ENCODE peak calls at places on chromosomes 4 and X, in ten cellular contexts. H is HL-60, M is psoas muscle, F is OCI-LY7, R is transverse colon, S is heart right ventricle, X is breast epithelium, D is HFF-Myc, G is lung, Z is endothelial cell. V is an unnamed sample.

GRCh38 chrX:23936198-23936597 is 28.4 kb downstream of the CXorf58 start:
- DNase-seq in M (no peak), S (no peak), D (no peak), X (no peak), F (no peak), H (no peak), G (no peak), Z (no peak), R (no peak), V (no peak)

GRCh38 chrX:78769933-78770332 is 22.4 kb downstream of the LPAR4 start:
- DNase-seq in R (no peak), D (no peak), X (no peak), M (no peak), G (no peak), Z (no peak), S (no peak), F (no peak), H (no peak), V (no peak)

GRCh38 chr4:160235771-160236170 is 1132.9 kb downstream of the RAPGEF2 start:
- DNase-seq in G (no peak), X (no peak), H (no peak), S (no peak), R (no peak), D (no peak), F (no peak), M (no peak), Z (no peak), V (no peak)

GRCh38 chr4:87973283-87974169 is 2.0 kb upstream of the SPP1 start:
- DNase-seq in R (peak), M (peak), Z (peak), D (peak), F (peak), G (no peak), X (peak), S (peak), H (no peak), V (peak)

GRCh38 chr4:189773909-189774308 is 166.8 kb upstream of the FRG1 start:
- DNase-seq in G (no peak), M (no peak), D (no peak), S (no peak), Z (no peak), R (no peak), H (no peak), X (no peak), F (no peak), V (no peak)

GRCh38 chr4:173057442-173057841 is 111.2 kb upstream of the GALNT7 start:
- DNase-seq in X (no peak), F (no peak), H (no peak), S (no peak), M (no peak), D (no peak), Z (no peak), R (no peak), G (no peak), V (no peak)

GRCh38 chr4:184385705-184386141 is 88.6 kb downstream of the IRF2 start:
- DNase-seq in G (no peak), F (no peak), R (peak), S (peak), D (no peak), H (no peak), Z (no peak), X (peak), M (no peak), V (peak)

GRCh38 chr4:40180356-40180755 is 16.5 kb upstream of the RHOH start:
- DNase-seq in X (no peak), M (no peak), Z (no peak), H (peak), R (no peak), G (no peak), F (no peak), S (no peak), D (peak), V (no peak)

GRCh38 chr4:109472343-109472761 is 38.7 kb downstream of the SEC24B start:
- DNase-seq in M (no peak), S (no peak), F (no peak), Z (no peak), G (no peak), D (peak), X (no peak), R (no peak), H (no peak), V (no peak)

GRCh38 chr4:33386761-33387160 is 2666.6 kb downstream of the PCDH7 start:
- DNase-seq in S (no peak), F (no peak), R (no peak), G (no peak), X (no peak), Z (no peak), D (no peak), M (no peak), H (no peak), V (no peak)

GRCh38 chrX:41092776-41093175 is 7.5 kb downstream of the USP9X start:
- DNase-seq in G (no peak), S (no peak), R (no peak), F (no peak), Z (no peak), X (no peak), H (no peak), D (no peak), M (no peak), V (no peak)

GRCh38 chr4:48343531-48343930 is 2.2 kb downstream of the SLAIN2 start:
- DNase-seq in G (no peak), X (no peak), Z (no peak), S (no peak), H (no peak), D (no peak), M (no peak), R (no peak), F (no peak), V (no peak)

DNA sequence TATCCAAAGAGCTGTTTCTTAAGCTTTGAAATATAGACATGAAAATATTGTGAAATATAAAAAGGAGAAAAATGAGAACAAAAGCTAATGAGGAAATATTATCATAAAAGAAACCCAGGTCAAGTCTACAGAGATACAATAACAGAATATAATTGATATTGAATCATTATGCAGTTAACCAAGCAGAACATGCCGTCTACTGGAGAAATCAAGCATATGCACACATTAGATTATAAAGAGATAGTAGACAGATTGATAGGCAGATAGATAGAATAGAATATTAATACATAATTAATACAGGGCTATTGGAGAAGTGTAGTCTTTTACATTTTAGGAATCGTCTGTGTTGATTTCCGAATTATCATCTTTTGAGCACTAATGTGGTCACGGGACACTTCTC is 208.5 kb downstream of the EPHA5 start:
- DNase-seq in F (no peak), G (no peak), Z (no peak), M (no peak), R (no peak), X (no peak), D (no peak), H (no peak), S (no peak), V (no peak)
- TF ChIP-seq CTCF in F (no peak), G (no peak), Z (no peak), M (no peak), R (no peak), X (no peak), D (no peak), H (no peak), S (no peak), V (no peak)

GRCh38 chrX:46837543-46838481 is 969 bp downstream of the RP2 start:
- DNase-seq in H (no peak), Z (no peak), R (no peak), X (no peak), G (no peak), M (no peak), D (no peak), F (peak), S (no peak), V (no peak)

GRCh38 chrX:46838974-46839480 is 2.2 kb downstream of the RP2 start:
- DNase-seq in D (no peak), F (no peak), H (no peak), X (no peak), Z (no peak), G (no peak), S (no peak), M (no peak), R (no peak), V (no peak)

GRCh38 chrX:46840946-46841740 is 4.3 kb downstream of the RP2 start:
- DNase-seq in Z (no peak), D (no peak), G (no peak), H (no peak), X (no peak), R (no peak), F (peak), M (no peak), S (no peak), V (no peak)

GRCh38 chrX:46838482-46838857 is 1.6 kb downstream of the RP2 start:
- DNase-seq in D (no peak), X (no peak), G (no peak), Z (no peak), S (no peak), R (no peak), H (no peak), M (no peak), F (no peak), V (no peak)

DNA sequence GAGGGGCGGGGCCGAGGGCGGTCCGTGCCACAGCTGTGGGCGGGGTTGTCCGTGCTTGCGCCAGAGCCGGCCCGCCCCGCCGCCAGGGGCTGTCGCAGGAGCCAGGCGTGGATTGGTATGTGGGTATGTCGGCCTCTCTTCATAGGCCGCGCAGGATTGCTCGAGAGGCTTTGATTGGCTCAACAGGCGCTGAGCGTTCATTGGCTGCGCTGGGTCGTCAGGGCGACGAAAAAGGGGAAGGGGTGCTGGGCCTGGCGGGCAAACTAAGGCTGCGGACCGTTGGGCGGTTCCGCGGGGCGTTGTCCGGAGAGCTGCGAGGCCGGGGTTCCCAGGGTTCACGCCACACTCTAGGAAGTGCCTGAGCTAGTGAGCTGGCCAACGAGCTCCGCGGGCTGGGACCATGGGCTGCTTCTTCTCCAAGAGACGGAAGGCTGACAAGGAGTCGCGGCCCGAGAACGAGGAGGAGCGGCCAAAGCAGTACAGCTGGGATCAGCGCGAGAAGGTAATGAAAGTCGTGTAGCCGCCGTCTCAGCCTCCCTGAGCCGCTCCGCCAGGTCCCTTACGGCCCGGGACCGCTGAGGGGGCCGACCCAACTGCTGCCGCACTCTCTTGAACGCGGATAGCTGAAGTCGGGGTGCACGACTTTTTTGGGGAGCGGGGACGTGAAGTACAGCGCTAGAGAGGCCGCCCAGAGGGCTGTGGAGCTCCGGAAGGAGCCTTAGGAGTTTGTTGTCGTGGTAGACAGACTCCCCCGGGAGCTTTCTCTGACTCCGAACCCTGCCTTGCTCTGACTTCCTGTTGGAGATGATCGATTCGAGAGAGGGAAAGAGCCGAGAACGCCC is at the start of gene RP2:
- DNase-seq in G (peak), H (peak), D (peak), S (peak), F (peak), R (peak), M (peak), Z (peak), X (peak), V (peak)
- TF ChIP-seq CTCF in G (no peak), H (no peak), D (no peak), S (no peak), F (no peak), R (peak), M (no peak), Z (no peak), X (no peak), V (no peak)

GRCh38 chrX:129760155-129760554 is 19.6 kb upstream of the SASH3 start:
- DNase-seq in S (no peak), Z (no peak), R (no peak), X (no peak), D (no peak), G (no peak), M (no peak), H (no peak), F (no peak), V (no peak)

GRCh38 chrX:129762448-129762847 is 17.3 kb upstream of the SASH3 start:
- DNase-seq in G (no peak), S (no peak), F (no peak), Z (no peak), D (no peak), H (no peak), X (no peak), M (no peak), R (no peak), V (no peak)

GRCh38 chrX:129760981-129761380 is 18.8 kb upstream of the SASH3 start:
- DNase-seq in S (no peak), D (no peak), G (no peak), R (no peak), X (no peak), H (no peak), M (no peak), Z (no peak), F (no peak), V (no peak)

GRCh38 chrX:129761596-129761995 is 18.2 kb upstream of the SASH3 start:
- DNase-seq in X (no peak), Z (no peak), D (no peak), H (no peak), M (no peak), R (no peak), F (no peak), S (no peak), G (no peak), V (no peak)

DNA sequence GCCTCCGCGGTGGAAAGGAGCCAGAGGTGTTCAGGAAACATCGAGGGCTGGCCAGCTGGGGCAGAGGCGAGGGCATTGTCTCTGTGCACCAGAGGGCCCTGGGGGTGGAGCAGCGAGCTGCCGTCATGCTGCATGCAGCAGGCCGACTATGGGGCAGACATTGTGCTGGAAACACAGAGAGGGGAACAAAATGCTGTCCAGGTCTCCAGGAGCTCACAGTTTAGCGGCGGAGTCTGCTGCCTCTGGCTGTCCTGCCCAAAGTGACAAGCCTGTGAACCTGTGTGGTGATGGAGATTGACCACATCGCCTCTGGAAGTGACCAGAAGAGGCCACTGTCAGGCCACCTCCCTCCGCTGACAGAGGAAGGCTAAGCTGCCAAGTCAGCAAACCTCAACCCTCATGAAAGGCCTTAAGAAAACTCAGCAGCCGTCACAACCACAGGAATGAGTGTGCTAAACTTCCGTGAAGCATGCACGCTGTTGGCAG is 20.1 kb upstream of the SASH3 start:
- DNase-seq in S (peak), M (peak), G (no peak), F (no peak), R (peak), D (no peak), H (no peak), Z (no peak), X (peak), V (peak)
- TF ChIP-seq CTCF in S (peak), M (no peak), G (no peak), F (no peak), R (no peak), D (no peak), H (no peak), Z (no peak), X (no peak), V (no peak)

DNA sequence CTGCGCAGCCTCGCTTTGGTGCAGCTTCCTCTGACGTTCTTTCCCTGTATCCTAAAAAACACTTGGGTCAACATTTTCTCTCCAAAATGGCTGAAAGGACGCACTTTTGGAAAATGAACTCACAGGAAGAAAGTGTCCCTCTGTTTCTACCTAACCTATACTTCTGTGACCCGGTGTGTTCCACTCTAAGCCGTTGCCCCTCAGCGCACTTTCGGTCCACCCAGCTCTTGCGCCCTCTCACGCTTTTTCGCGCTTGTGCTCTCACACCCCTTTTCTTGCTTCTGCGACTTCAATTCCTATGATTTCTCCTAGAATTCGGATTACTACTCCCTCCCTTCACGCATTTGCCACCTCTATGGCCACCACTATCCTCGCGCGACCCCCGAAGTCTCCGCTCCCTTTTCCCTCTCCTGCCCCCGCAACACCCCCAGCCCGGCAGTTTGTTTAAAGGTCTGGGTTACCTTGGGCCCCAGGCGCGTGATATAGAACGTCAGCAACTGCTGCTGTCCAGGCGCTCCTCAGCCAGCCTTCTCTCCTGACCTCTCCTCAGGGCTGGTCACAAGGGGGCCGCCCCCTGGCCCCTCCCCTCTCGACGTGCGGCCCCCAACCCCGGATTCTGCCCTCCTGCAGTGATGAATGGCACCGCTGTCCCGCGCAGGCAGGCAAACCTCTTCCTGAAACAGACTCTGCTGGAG is at the start of gene USP51:
- DNase-seq in X (peak), F (peak), D (no peak), G (peak), Z (peak), M (peak), S (peak), R (peak), H (no peak), V (peak)
- TF ChIP-seq CTCF in X (no peak), F (peak), D (no peak), G (no peak), Z (no peak), M (no peak), S (peak), R (no peak), H (no peak), V (no peak)

GRCh38 chrX:101203782-101204351 is 15.7 kb upstream of the DRP2 start:
- DNase-seq in X (no peak), R (no peak), S (no peak), H (no peak), F (peak), M (no peak), D (no peak), G (no peak), Z (no peak), V (no peak)

GRCh38 chrX:101208152-101208905 is 11.3 kb upstream of the DRP2 start:
- DNase-seq in H (no peak), D (no peak), R (no peak), M (no peak), Z (no peak), S (no peak), G (no peak), F (no peak), X (no peak), V (no peak)

GRCh38 chrX:101210630-101211029 is 9.0 kb upstream of the DRP2 start:
- DNase-seq in G (no peak), S (no peak), X (no peak), Z (no peak), F (no peak), H (no peak), M (no peak), D (no peak), R (no peak), V (no peak)

DNA sequence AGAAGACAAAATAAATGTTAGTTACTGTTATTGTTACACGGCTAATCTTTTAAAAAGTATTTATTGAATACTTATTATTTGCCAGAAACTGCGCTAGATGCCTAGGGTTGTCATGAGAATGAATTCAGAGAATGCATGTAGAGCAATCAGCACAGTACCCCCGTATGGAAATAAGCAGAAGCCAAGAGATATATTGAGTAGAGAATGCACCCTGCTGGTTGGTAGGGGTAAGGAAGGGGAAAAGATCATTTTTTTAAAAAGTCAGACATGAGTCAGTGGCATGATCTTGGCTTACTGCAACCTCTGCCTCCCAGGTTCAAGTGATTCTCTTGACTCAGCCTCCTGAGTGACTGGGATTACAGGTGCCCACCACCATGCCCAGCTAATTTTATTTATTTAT is 13.1 kb upstream of the DRP2 start:
- DNase-seq in D (peak), R (no peak), Z (no peak), S (no peak), X (no peak), H (no peak), G (no peak), F (peak), M (no peak), V (no peak)
- TF ChIP-seq CTCF in D (peak), R (peak), Z (no peak), S (peak), X (no peak), H (peak), G (no peak), F (peak), M (no peak), V (no peak)

GRCh38 chr4:157918036-157918832 is 254.6 kb downstream of the GASK1B start:
- DNase-seq in M (no peak), D (no peak), S (no peak), X (no peak), R (no peak), Z (no peak), H (no peak), G (no peak), F (no peak), V (no peak)
- TF ChIP-seq CTCF in M (no peak), D (no peak), S (no peak), X (no peak), R (no peak), Z (no peak), H (no peak), G (no peak), F (no peak), V (no peak)

GRCh38 chr4:147733614-147734344 is 1.9 kb downstream of the ARHGAP10 start:
- DNase-seq in M (peak), D (no peak), Z (no peak), X (no peak), H (no peak), S (no peak), F (no peak), G (no peak), R (no peak), V (no peak)
- TF ChIP-seq CTCF in M (no peak), D (no peak), Z (no peak), X (no peak), H (no peak), S (peak), F (no peak), G (no peak), R (no peak), V (no peak)

V was measured in Calu3.